ENCODE peak calls at places on chromosomes 12 and 14, in nine cellular contexts. One of them, this sample, is unnamed.

GRCh38 chr12:88035907-88036289 is 6.7 kb upstream of the C12orf50 start:
- DNase-seq in NCI-H2081: no peak
- DNase-seq in T-helper 1 cell: no peak
- DNase-seq in fibroblast of pulmonary artery: no peak
- DNase-seq in stomach: no peak
- DNase-seq in posterior vena cava: no peak
- DNase-seq in LoVo: peak
- DNase-seq in NCI-H1092 treated with DMSO at 0.1 percent for 48 hours: no peak
- DNase-seq in activated CD4-positive, alpha-beta memory T cell treated with anti-CD3 and anti-CD28 coated beads for 36 hours: no peak
- DNase-seq in this sample: no peak

GRCh38 chr12:51846911-51847829 is 1.3 kb downstream of the FIGNL2 start:
- DNase-seq in posterior vena cava: no peak
- DNase-seq in NCI-H2081: no peak
- DNase-seq in fibroblast of pulmonary artery: no peak
- DNase-seq in LoVo: no peak
- DNase-seq in stomach: no peak
- DNase-seq in activated CD4-positive, alpha-beta memory T cell treated with anti-CD3 and anti-CD28 coated beads for 36 hours: peak
- DNase-seq in NCI-H1092 treated with DMSO at 0.1 percent for 48 hours: no peak
- DNase-seq in T-helper 1 cell: peak
- DNase-seq in this sample: no peak

GRCh38 chr14:36848213-36848612 is 186.6 kb downstream of the PAX9 start:
- DNase-seq in activated CD4-positive, alpha-beta memory T cell treated with anti-CD3 and anti-CD28 coated beads for 36 hours: no peak
- DNase-seq in NCI-H1092 treated with DMSO at 0.1 percent for 48 hours: no peak
- DNase-seq in posterior vena cava: no peak
- DNase-seq in fibroblast of pulmonary artery: no peak
- DNase-seq in LoVo: no peak
- DNase-seq in NCI-H2081: no peak
- DNase-seq in stomach: no peak
- DNase-seq in T-helper 1 cell: no peak
- DNase-seq in this sample: no peak

GRCh38 chr12:57133916-57134315 is 5.6 kb downstream of the LRP1 start:
- DNase-seq in posterior vena cava: peak
- DNase-seq in T-helper 1 cell: no peak
- DNase-seq in stomach: no peak
- DNase-seq in LoVo: no peak
- DNase-seq in activated CD4-positive, alpha-beta memory T cell treated with anti-CD3 and anti-CD28 coated beads for 36 hours: no peak
- DNase-seq in NCI-H1092 treated with DMSO at 0.1 percent for 48 hours: no peak
- DNase-seq in NCI-H2081: no peak
- DNase-seq in fibroblast of pulmonary artery: no peak
- DNase-seq in this sample: no peak

GRCh38 chr12:89899651-89900050 is 191.0 kb upstream of the ATP2B1 start:
- DNase-seq in NCI-H2081: no peak
- DNase-seq in NCI-H1092 treated with DMSO at 0.1 percent for 48 hours: no peak
- DNase-seq in activated CD4-positive, alpha-beta memory T cell treated with anti-CD3 and anti-CD28 coated beads for 36 hours: no peak
- DNase-seq in LoVo: no peak
- DNase-seq in posterior vena cava: no peak
- DNase-seq in T-helper 1 cell: no peak
- DNase-seq in stomach: no peak
- DNase-seq in fibroblast of pulmonary artery: no peak
- DNase-seq in this sample: no peak

GRCh38 chr12:53211476-53212381 is 4.7 kb upstream of the ITGB7 start:
- DNase-seq in NCI-H1092 treated with DMSO at 0.1 percent for 48 hours: no peak
- DNase-seq in T-helper 1 cell: no peak
- DNase-seq in stomach: no peak
- DNase-seq in NCI-H2081: no peak
- DNase-seq in activated CD4-positive, alpha-beta memory T cell treated with anti-CD3 and anti-CD28 coated beads for 36 hours: no peak
- DNase-seq in LoVo: no peak
- DNase-seq in fibroblast of pulmonary artery: no peak
- DNase-seq in posterior vena cava: peak
- DNase-seq in this sample: no peak

GRCh38 chr14:75487155-75487671 is 35.1 kb upstream of the BATF start:
- DNase-seq in fibroblast of pulmonary artery: no peak
- DNase-seq in LoVo: peak
- DNase-seq in stomach: no peak
- DNase-seq in activated CD4-positive, alpha-beta memory T cell treated with anti-CD3 and anti-CD28 coated beads for 36 hours: peak
- DNase-seq in posterior vena cava: no peak
- DNase-seq in T-helper 1 cell: no peak
- DNase-seq in NCI-H2081: no peak
- DNase-seq in NCI-H1092 treated with DMSO at 0.1 percent for 48 hours: no peak
- DNase-seq in this sample: no peak

GRCh38 chr14:54187439-54187838 is 209.4 kb upstream of the CDKN3 start:
- DNase-seq in NCI-H1092 treated with DMSO at 0.1 percent for 48 hours: no peak
- DNase-seq in stomach: no peak
- DNase-seq in NCI-H2081: no peak
- DNase-seq in LoVo: no peak
- DNase-seq in fibroblast of pulmonary artery: no peak
- DNase-seq in posterior vena cava: no peak
- DNase-seq in activated CD4-positive, alpha-beta memory T cell treated with anti-CD3 and anti-CD28 coated beads for 36 hours: no peak
- DNase-seq in T-helper 1 cell: no peak
- DNase-seq in this sample: no peak

GRCh38 chr14:31286456-31287293 is 79.1 kb upstream of the HECTD1 start:
- DNase-seq in T-helper 1 cell: peak
- DNase-seq in NCI-H2081: no peak
- DNase-seq in NCI-H1092 treated with DMSO at 0.1 percent for 48 hours: no peak
- DNase-seq in stomach: no peak
- DNase-seq in LoVo: peak
- DNase-seq in posterior vena cava: no peak
- DNase-seq in activated CD4-positive, alpha-beta memory T cell treated with anti-CD3 and anti-CD28 coated beads for 36 hours: peak
- DNase-seq in fibroblast of pulmonary artery: no peak
- DNase-seq in this sample: no peak

GRCh38 chr12:75655233-75655879 is 143.9 kb upstream of the KRR1 start:
- DNase-seq in NCI-H1092 treated with DMSO at 0.1 percent for 48 hours: no peak
- DNase-seq in posterior vena cava: no peak
- DNase-seq in T-helper 1 cell: no peak
- DNase-seq in fibroblast of pulmonary artery: no peak
- DNase-seq in activated CD4-positive, alpha-beta memory T cell treated with anti-CD3 and anti-CD28 coated beads for 36 hours: no peak
- DNase-seq in stomach: no peak
- DNase-seq in NCI-H2081: no peak
- DNase-seq in LoVo: no peak
- DNase-seq in this sample: no peak

GRCh38 chr14:57492859-57493258 is 798 bp downstream of the CCDC198 start:
- DNase-seq in NCI-H2081: no peak
- DNase-seq in NCI-H1092 treated with DMSO at 0.1 percent for 48 hours: no peak
- DNase-seq in fibroblast of pulmonary artery: peak
- DNase-seq in stomach: no peak
- DNase-seq in posterior vena cava: no peak
- DNase-seq in T-helper 1 cell: no peak
- DNase-seq in LoVo: peak
- DNase-seq in activated CD4-positive, alpha-beta memory T cell treated with anti-CD3 and anti-CD28 coated beads for 36 hours: no peak
- DNase-seq in this sample: no peak

GRCh38 chr14:103628221-103628683 is 759 bp upstream of the KLC1 start:
- DNase-seq in NCI-H1092 treated with DMSO at 0.1 percent for 48 hours: no peak
- DNase-seq in stomach: peak
- DNase-seq in T-helper 1 cell: no peak
- DNase-seq in fibroblast of pulmonary artery: peak
- DNase-seq in LoVo: peak
- DNase-seq in NCI-H2081: no peak
- DNase-seq in posterior vena cava: peak
- DNase-seq in activated CD4-positive, alpha-beta memory T cell treated with anti-CD3 and anti-CD28 coated beads for 36 hours: peak
- DNase-seq in this sample: no peak

This sample was measured in KG1.